ENCODE peak calls at places on chromosomes 6 and 20, in six cellular contexts. G is brain microvascular endothelial cell, D is neural crest cell, K is GM10248, P is upper lobe of right lung, B is activated B cell treated with CpG ODN at 0.5 μM for 24 hours. Y is an unnamed sample.

GRCh38 chr6:41976794-41977484 is 35.3 kb upstream of the CCND3 start:
- DNase-seq in G (peak), D (no peak), K (peak), P (no peak), B (no peak), Y (no peak)

GRCh38 chr6:105793132-105793531 is 293.0 kb upstream of the PRDM1 start:
- DNase-seq in G (no peak), D (no peak), K (no peak), P (no peak), B (no peak), Y (peak)

GRCh38 chr20:63246490-63247284 is 7.6 kb downstream of the NKAIN4 start:
- DNase-seq in G (no peak), D (no peak), K (no peak), P (no peak), B (no peak), Y (no peak)

GRCh38 chr6:95848717-95849116 is 167.1 kb upstream of the FUT9 start:
- DNase-seq in G (no peak), D (no peak), K (no peak), P (no peak), B (no peak), Y (no peak)

GRCh38 chr20:32971703-32972161 is 32.5 kb downstream of the SUN5 start:
- DNase-seq in G (no peak), D (no peak), K (peak), P (no peak), B (peak), Y (peak)

GRCh38 chr20:61908057-61909026 is 157.3 kb downstream of the TAF4 start:
- DNase-seq in G (no peak), D (no peak), K (no peak), P (no peak), B (no peak), Y (no peak)

GRCh38 chr20:12315652-12316051 is 398.0 kb downstream of the BTBD3 start:
- DNase-seq in G (no peak), D (no peak), K (no peak), P (no peak), B (no peak), Y (no peak)

GRCh38 chr6:128597004-128597403 is 76.6 kb upstream of the PTPRK start:
- DNase-seq in G (no peak), D (no peak), K (no peak), P (no peak), B (no peak), Y (no peak)

GRCh38 chr6:111681856-111682255 is 76.2 kb upstream of the TRAF3IP2 start:
- DNase-seq in G (no peak), D (no peak), K (no peak), P (no peak), B (no peak), Y (no peak)

GRCh38 chr6:7047071-7047470 is 60.7 kb upstream of the RREB1 start:
- DNase-seq in G (no peak), D (no peak), K (no peak), P (no peak), B (no peak), Y (no peak)

GRCh38 chr6:22036267-22036666 is 260.6 kb downstream of the PRL start:
- DNase-seq in G (no peak), D (no peak), K (no peak), P (no peak), B (no peak), Y (no peak)

GRCh38 chr20:10709916-10710315 is 36.1 kb upstream of the JAG1 start:
- DNase-seq in G (no peak), D (no peak), K (no peak), P (no peak), B (no peak), Y (no peak)

DNA sequence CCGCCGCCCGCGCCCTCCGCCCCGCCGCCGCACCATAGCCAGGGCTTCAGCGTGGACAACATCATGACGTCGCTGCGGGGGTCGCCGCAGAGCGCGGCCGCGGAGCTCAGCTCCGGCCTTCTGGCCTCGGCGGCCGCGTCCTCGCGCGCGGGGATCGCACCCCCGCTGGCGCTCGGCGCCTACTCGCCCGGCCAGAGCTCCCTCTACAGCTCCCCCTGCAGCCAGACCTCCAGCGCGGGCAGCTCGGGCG is 1.5 kb downstream of the FOXC1 start:
- DNase-seq in G (no peak), D (no peak), K (no peak), P (no peak), B (no peak), Y (no peak)
- TF ChIP-seq CTCF in G (peak), D (no peak), K (peak), P (no peak), B (no peak), Y (no peak)

DNA sequence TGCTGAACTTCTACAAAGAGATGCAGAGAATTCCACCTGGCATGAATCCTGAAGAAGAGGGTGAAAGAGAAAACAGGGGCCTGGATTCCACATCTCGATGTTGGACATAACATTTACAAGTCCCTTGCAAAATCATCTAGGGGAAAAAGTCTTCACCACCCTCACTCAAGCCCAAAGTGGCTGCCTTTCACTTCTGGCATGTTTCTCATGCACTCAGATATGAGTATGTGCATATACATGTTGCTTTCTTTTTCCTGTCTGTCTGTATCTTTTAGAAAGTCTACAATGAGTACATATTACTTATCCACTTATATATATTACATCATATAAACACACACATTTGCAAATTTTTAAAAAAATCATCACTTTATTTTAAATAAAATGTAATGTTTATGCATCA is 159.3 kb downstream of the KIF6 start:
- DNase-seq in G (no peak), D (no peak), K (no peak), P (no peak), B (no peak), Y (no peak)
- TF ChIP-seq CTCF in G (no peak), D (no peak), K (no peak), P (no peak), B (no peak), Y (no peak)

GRCh38 chr6:49607391-49607982 is 29.2 kb downstream of the RHAG start:
- DNase-seq in G (no peak), D (no peak), K (no peak), P (no peak), B (no peak), Y (no peak)
- TF ChIP-seq CTCF in G (no peak), D (no peak), K (no peak), P (no peak), B (no peak), Y (no peak)

GRCh38 chr6:159890201-159890600 is 587 bp upstream of the MAS1 start:
- DNase-seq in G (no peak), D (no peak), K (no peak), P (no peak), B (no peak), Y (no peak)
- TF ChIP-seq CTCF in G (no peak), D (no peak), K (no peak), P (no peak), B (no peak), Y (no peak)

GRCh38 chr6:125899726-125900182 is 56.8 kb upstream of the HINT3 start:
- DNase-seq in G (no peak), D (no peak), K (no peak), P (no peak), B (no peak), Y (no peak)
- TF ChIP-seq CTCF in G (no peak), D (no peak), K (no peak), P (no peak), B (no peak), Y (no peak)

GRCh38 chr6:3162565-3163247 is 5.4 kb upstream of the TUBB2A start:
- DNase-seq in G (peak), D (peak), K (peak), P (peak), B (peak), Y (peak)
- TF ChIP-seq CTCF in G (peak), D (peak), K (no peak), P (no peak), B (no peak), Y (no peak)

GRCh38 chr6:33704215-33704817 is 7.2 kb downstream of the UQCC2 start:
- DNase-seq in G (no peak), D (no peak), K (no peak), P (peak), B (no peak), Y (no peak)
- TF ChIP-seq CTCF in G (no peak), D (no peak), K (no peak), P (no peak), B (no peak), Y (no peak)

GRCh38 chr6:26157838-26158580 is 70.8 kb downstream of the HFE start:
- DNase-seq in G (peak), D (peak), K (peak), P (peak), B (peak), Y (peak)
- TF ChIP-seq CTCF in G (no peak), D (no peak), K (no peak), P (no peak), B (no peak), Y (no peak)